ENCODE peak calls at places on chromosomes 5 and 9, in six cellular contexts. M, W, D, B, Y and H are unnamed samples.

GRCh38 chr9:107242073-107243063 is 40.7 kb upstream of the RAD23B start:
- DNase-seq in W (no peak), B (peak), D (no peak), M (no peak), Y (no peak), H (peak)

GRCh38 chr9:120718328-120718727 is 4.1 kb upstream of the MEGF9 start:
- DNase-seq in B (no peak), D (no peak), W (no peak), Y (no peak), M (no peak), H (no peak)

GRCh38 chr5:138351056-138351455 is 1.4 kb upstream of the KDM3B start:
- DNase-seq in M (no peak), B (no peak), D (no peak), Y (no peak), W (no peak), H (peak)

GRCh38 chr9:12503606-12504122 is 189.5 kb upstream of the TYRP1 start:
- DNase-seq in M (no peak), D (no peak), Y (peak), B (peak), W (no peak), H (no peak)

GRCh38 chr9:32968101-32969011 is 33.1 kb downstream of the APTX start:
- DNase-seq in B (peak), D (peak), Y (peak), W (no peak), M (no peak), H (peak)

GRCh38 chr9:120099064-120099463 is 480.9 kb downstream of the CDK5RAP2 start:
- DNase-seq in Y (no peak), B (no peak), D (no peak), W (no peak), M (peak), H (no peak)

GRCh38 chr5:399296-400281 is 43.4 kb upstream of the EXOC3 start:
- DNase-seq in B (peak), Y (peak), D (peak), M (peak), W (peak), H (peak)

GRCh38 chr5:34039398-34040157 is 3.4 kb downstream of the C1QTNF3 start:
- DNase-seq in M (no peak), Y (peak), W (no peak), B (no peak), D (no peak), H (no peak)

GRCh38 chr5:134111741-134112647 is 2.5 kb upstream of the TCF7 start:
- DNase-seq in M (no peak), B (peak), Y (no peak), D (no peak), W (no peak), H (peak)

GRCh38 chr9:7094052-7094451 is 336.3 kb downstream of the KDM4C start:
- DNase-seq in D (peak), Y (peak), B (peak), W (no peak), M (no peak), H (peak)

GRCh38 chr9:84731696-84732095 is 62.2 kb downstream of the NTRK2 start:
- DNase-seq in W (no peak), Y (no peak), D (no peak), B (no peak), M (no peak), H (no peak)

GRCh38 chr5:150644496-150644895 is 4.0 kb downstream of the SYNPO start:
- DNase-seq in M (no peak), Y (no peak), W (no peak), B (peak), D (no peak), H (no peak)

GRCh38 chr9:94826644-94827410 is 100.3 kb downstream of the AOPEP start:
- DNase-seq in Y (no peak), D (no peak), W (no peak), M (no peak), B (no peak), H (no peak)

GRCh38 chr5:160685695-160686094 is 166.3 kb downstream of the ATP10B start:
- DNase-seq in D (no peak), M (no peak), B (no peak), W (no peak), Y (no peak), H (no peak)

GRCh38 chr5:179235416-179236400 is 109.6 kb downstream of the ADAMTS2 start:
- DNase-seq in M (peak), D (no peak), W (no peak), B (no peak), Y (no peak), H (no peak)

GRCh38 chr5:96823900-96824351 is 16.2 kb upstream of the ERAP1 start:
- DNase-seq in B (peak), Y (peak), M (no peak), W (no peak), D (no peak), H (peak)

GRCh38 chr5:4232084-4232483 is 636.5 kb downstream of the IRX1 start:
- DNase-seq in W (no peak), M (no peak), Y (no peak), B (no peak), D (no peak), H (no peak)

GRCh38 chr5:143543358-143544255 is 140.1 kb upstream of the NR3C1 start:
- DNase-seq in Y (peak), M (no peak), W (no peak), D (no peak), B (peak), H (peak)

GRCh38 chr5:176481659-176482213 is 33.6 kb downstream of the FAF2 start:
- DNase-seq in M (no peak), D (no peak), W (no peak), B (peak), Y (no peak), H (peak)

GRCh38 chr5:59418766-59419165 is 474.8 kb downstream of the PDE4D start:
- DNase-seq in D (no peak), B (no peak), W (no peak), Y (no peak), M (no peak), H (no peak)

GRCh38 chr9:6929428-6929827 is 171.7 kb downstream of the KDM4C start:
- DNase-seq in Y (no peak), D (no peak), M (no peak), B (no peak), W (no peak), H (no peak)

GRCh38 chr5:43677241-43677640 is 74.3 kb downstream of the NNT start:
- DNase-seq in Y (no peak), W (no peak), B (no peak), M (no peak), D (no peak), H (no peak)

GRCh38 chr9:126514037-126514821 is 99.5 kb upstream of the LMX1B start:
- DNase-seq in M (peak), W (no peak), D (peak), B (peak), Y (peak), H (peak)

GRCh38 chr5:134153657-134154056 is 23.1 kb downstream of the SKP1 start:
- DNase-seq in W (no peak), M (no peak), B (no peak), D (no peak), Y (no peak), H (peak)

GRCh38 chr9:29332789-29333188 is 1759.5 kb upstream of the C9orf72 start:
- DNase-seq in M (no peak), Y (no peak), W (no peak), B (peak), D (no peak), H (no peak)

GRCh38 chr5:545641-546375 is 21.6 kb upstream of the SLC9A3 start:
- DNase-seq in B (no peak), D (no peak), W (no peak), M (no peak), Y (no peak), H (no peak)

GRCh38 chr5:177446184-177447065 is at the start of gene PRR7:
- DNase-seq in D (peak), M (peak), W (no peak), Y (no peak), B (peak), H (peak)

GRCh38 chr9:87959916-87960581 is 14.3 kb downstream of the CDK20 start:
- DNase-seq in M (no peak), D (no peak), W (no peak), Y (peak), B (peak), H (peak)

GRCh38 chr9:3035594-3036389 is 191.9 kb upstream of the PUM3 start:
- DNase-seq in D (no peak), M (no peak), W (no peak), Y (no peak), B (no peak), H (no peak)

GRCh38 chr9:113995963-113996362 is 82.1 kb downstream of the AMBP start:
- DNase-seq in Y (no peak), B (no peak), D (no peak), W (no peak), M (no peak), H (no peak)

GRCh38 chr5:131379723-131380122 is 115.9 kb downstream of the CDC42SE2 start:
- DNase-seq in M (no peak), D (no peak), Y (no peak), B (peak), W (no peak), H (peak)

GRCh38 chr9:20178679-20179078 is 389.8 kb upstream of the SLC24A2 start:
- DNase-seq in M (no peak), Y (no peak), B (no peak), D (no peak), W (no peak), H (no peak)

GRCh38 chr5:89628876-89629635 is 746.1 kb upstream of the MEF2C start:
- DNase-seq in W (no peak), M (no peak), D (no peak), Y (no peak), B (peak), H (no peak)

GRCh38 chr5:1747803-1748085 is 51.9 kb downstream of the MRPL36 start:
- DNase-seq in M (no peak), D (no peak), B (no peak), Y (no peak), W (no peak), H (no peak)
- H4K91ac ChIP-seq in M (no peak), D (no peak), B (no peak), Y (no peak), W (no peak), H (no peak)

DNA sequence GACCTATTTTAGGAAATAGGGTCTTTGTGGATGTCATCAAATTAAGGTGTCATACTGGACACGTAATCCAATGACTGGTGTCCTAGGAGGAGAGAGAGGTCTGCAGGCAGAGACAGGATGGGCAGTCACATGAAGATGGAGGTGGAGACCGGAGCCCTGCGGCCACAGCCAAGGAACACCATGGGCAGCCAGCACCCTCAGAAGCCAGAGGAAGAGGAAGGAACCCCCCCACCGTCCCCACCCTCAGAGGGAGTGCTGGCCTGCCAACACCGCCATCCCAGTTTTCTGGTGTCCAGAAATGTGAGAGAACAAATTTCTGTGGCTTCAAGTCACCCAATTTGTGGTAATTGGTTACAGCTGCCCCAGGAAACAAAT is 88.3 kb downstream of the NSUN2 start:
- DNase-seq in W (no peak), D (no peak), B (no peak), Y (no peak), M (no peak), H (no peak)
- H4K91ac ChIP-seq in W (no peak), D (no peak), B (no peak), Y (no peak), M (no peak), H (no peak)

GRCh38 chr9:130933114-130934046 is 5.7 kb downstream of the FIBCD1 start:
- DNase-seq in D (no peak), Y (no peak), B (peak), W (no peak), M (no peak), H (peak)
- H4K91ac ChIP-seq in D (no peak), Y (no peak), B (no peak), W (no peak), M (no peak), H (peak)

GRCh38 chr9:123129411-123129810 is 95.9 kb downstream of the GPR21 start:
- DNase-seq in Y (no peak), M (no peak), B (no peak), W (no peak), D (no peak), H (no peak)
- H4K91ac ChIP-seq in Y (no peak), M (no peak), B (no peak), W (no peak), D (no peak), H (no peak)

GRCh38 chr5:122300968-122301367 is 11.1 kb upstream of the SNCAIP start:
- DNase-seq in W (no peak), B (no peak), D (no peak), Y (no peak), M (no peak), H (no peak)
- H4K91ac ChIP-seq in W (no peak), B (no peak), D (no peak), Y (no peak), M (no peak), H (no peak)

GRCh38 chr5:14268236-14268701 is 125.1 kb downstream of the TRIO start:
- DNase-seq in W (no peak), B (peak), D (no peak), M (no peak), Y (peak), H (peak)
- H4K91ac ChIP-seq in W (peak), B (no peak), D (no peak), M (no peak), Y (peak), H (peak)

GRCh38 chr9:115349542-115349941 is 231.6 kb upstream of the TNC start:
- DNase-seq in Y (no peak), M (no peak), D (no peak), W (no peak), B (no peak), H (peak)

GRCh38 chr9:115350548-115350947 is 232.6 kb upstream of the TNC start:
- DNase-seq in Y (no peak), W (no peak), B (no peak), M (no peak), D (no peak), H (peak)

GRCh38 chr9:115359011-115359780 is 241.2 kb upstream of the TNC start:
- DNase-seq in W (no peak), M (no peak), Y (no peak), B (peak), D (no peak), H (no peak)

GRCh38 chr9:115353681-115354080 is 235.7 kb upstream of the TNC start:
- DNase-seq in M (no peak), D (no peak), Y (no peak), W (no peak), B (no peak), H (peak)
- H4K91ac ChIP-seq in M (no peak), D (no peak), Y (no peak), W (no peak), B (no peak), H (no peak)

GRCh38 chr5:157284458-157285212 is 18.7 kb downstream of the CYFIP2 start:
- DNase-seq in Y (no peak), B (no peak), M (no peak), W (no peak), D (no peak), H (no peak)
- H4K91ac ChIP-seq in Y (no peak), B (no peak), M (no peak), W (no peak), D (no peak), H (no peak)

GRCh38 chr9:134036130-134036529 is 10.8 kb downstream of the BRD3OS start:
- DNase-seq in M (no peak), Y (no peak), D (no peak), W (no peak), B (no peak), H (no peak)

GRCh38 chr9:134032456-134033222 is 7.4 kb downstream of the BRD3OS start:
- DNase-seq in D (no peak), M (no peak), Y (no peak), W (no peak), B (no peak), H (no peak)

GRCh38 chr9:134033516-134034214 is 8.4 kb downstream of the BRD3OS start:
- DNase-seq in Y (no peak), D (no peak), W (no peak), B (no peak), M (no peak), H (no peak)

GRCh38 chr9:134034215-134035040 is 9.1 kb downstream of the BRD3OS start:
- DNase-seq in Y (no peak), W (no peak), M (no peak), B (no peak), D (no peak), H (no peak)

DNA sequence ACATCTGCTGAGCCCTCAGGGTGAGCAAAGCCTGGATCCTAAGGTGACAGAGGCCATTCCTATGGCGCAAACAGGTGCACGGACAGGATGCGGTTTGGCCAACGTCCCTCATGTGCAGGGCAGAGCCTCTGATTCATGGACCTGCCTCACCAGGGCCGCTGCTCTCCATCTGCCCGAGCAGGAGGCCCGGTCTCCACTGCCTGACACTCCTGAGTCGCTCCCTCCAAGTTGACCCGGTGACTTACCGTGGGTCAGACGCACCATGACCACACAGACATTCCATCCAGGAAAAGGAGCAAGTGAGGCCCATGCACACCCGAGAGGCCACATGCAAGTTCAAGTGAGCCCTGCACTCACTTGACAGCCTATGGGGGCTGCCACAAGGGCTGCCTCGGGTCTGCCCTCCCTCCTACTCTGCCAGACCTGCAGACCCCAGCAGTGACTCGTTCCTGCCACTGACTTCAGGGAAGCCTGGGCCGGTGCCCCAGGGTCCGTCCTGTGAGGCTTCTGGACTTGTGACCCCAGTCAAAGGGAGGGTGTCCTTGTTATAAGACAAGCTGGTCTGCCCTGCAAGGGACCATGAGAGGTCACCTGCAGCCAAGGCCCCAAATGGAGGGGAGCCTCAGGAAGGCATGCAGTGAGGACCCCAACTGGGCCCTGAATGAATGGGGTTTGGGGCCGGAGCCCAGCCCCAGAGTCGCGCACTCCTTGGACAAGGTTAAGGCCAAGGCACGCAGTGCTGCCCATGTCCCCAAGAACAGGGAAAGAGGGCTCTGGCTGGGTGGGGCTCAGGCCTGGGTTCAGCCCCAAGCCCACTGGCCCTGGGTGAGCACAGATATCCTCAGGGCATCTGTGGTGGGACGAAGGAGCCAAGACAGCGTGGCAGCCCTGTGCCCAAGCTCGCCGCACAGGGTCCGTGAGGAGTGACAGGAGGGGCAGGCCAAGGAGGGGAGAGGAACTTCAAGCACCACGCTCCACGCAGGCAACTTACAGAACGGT is 10.1 kb downstream of the BRD3OS start:
- DNase-seq in W (no peak), Y (no peak), B (no peak), M (no peak), D (no peak), H (no peak)
- H4K91ac ChIP-seq in W (no peak), Y (no peak), B (no peak), M (no peak), D (no peak), H (no peak)